ENCODE peak calls at places on chromosomes 12 and 14, in four cellular contexts. R is activated T-cell treated with anti-CD3 and anti-CD28 coated beads for 4 hours, O is Panc1, L is aorta. X is an unnamed sample.

GRCh38 chr12:52228931-52229330 is 4.1 kb upstream of the KRT7 start:
- DNase-seq in O (no peak), R (no peak), L (no peak), X (no peak)

GRCh38 chr14:101022121-101022520 is 118.6 kb upstream of the RTL1 start:
- DNase-seq in L (peak; percentile 24), O (no peak), R (no peak), X (peak; percentile 9)

GRCh38 chr12:107404981-107405380 is 280.6 kb upstream of the PWP1 start:
- DNase-seq in L (no peak), O (no peak), R (no peak), X (no peak)

GRCh38 chr14:69312608-69313007 is 52.6 kb downstream of the GALNT16 start:
- DNase-seq in L (peak; percentile 37), R (no peak), O (no peak), X (peak; percentile 67)

GRCh38 chr12:94970560-94970959 is 32.9 kb downstream of the NDUFA12 start:
- DNase-seq in R (no peak), O (no peak), L (no peak), X (no peak)

GRCh38 chr14:33997611-33998010 is 46.7 kb upstream of the EGLN3 start:
- DNase-seq in L (no peak), R (no peak), O (no peak), X (no peak)

GRCh38 chr12:106673151-106673550 is 90.3 kb downstream of the RFX4 start:
- DNase-seq in L (no peak), O (no peak), R (no peak), X (no peak)

GRCh38 chr12:101230547-101230946 is 20.5 kb upstream of the SLC5A8 start:
- DNase-seq in L (no peak), O (no peak), R (no peak), X (no peak)

GRCh38 chr12:32290411-32290810 is 108.9 kb upstream of the FGD4 start:
- DNase-seq in R (no peak), L (no peak), O (no peak), X (no peak)

GRCh38 chr14:102320671-102321455 is 1.3 kb downstream of the ZNF839 start:
- DNase-seq in O (no peak), R (no peak), L (peak; percentile 57), X (no peak)

GRCh38 chr12:128098725-128099124 is 168.2 kb upstream of the TMEM132C start:
- DNase-seq in O (no peak), R (no peak), L (no peak), X (no peak)

GRCh38 chr14:78448483-78449094 is 278.4 kb downstream of the NRXN3 start:
- DNase-seq in R (no peak), L (no peak), O (peak; percentile 22), X (peak; percentile 78)

GRCh38 chr12:74552201-74552600 is 14.6 kb downstream of the ATXN7L3B start:
- DNase-seq in L (no peak), O (no peak), R (no peak), X (no peak)

GRCh38 chr12:22287056-22287455 is 47.5 kb downstream of the ST8SIA1 start:
- DNase-seq in R (no peak), L (no peak), O (no peak), X (no peak)

GRCh38 chr12:132494294-132495164 is 4.6 kb downstream of the FBRSL1 start:
- DNase-seq in R (no peak), L (no peak), O (no peak), X (no peak)

GRCh38 chr12:3236345-3237153 is 159.4 kb downstream of the TSPAN9 start:
- DNase-seq in R (no peak), L (no peak), O (no peak), X (no peak)

GRCh38 chr12:109488051-109488665 is 10.7 kb downstream of the UBE3B start:
- DNase-seq in R (no peak), L (no peak), O (no peak), X (no peak)